ENCODE peak calls at places on chromosome 11, in five cellular contexts. One of them, this sample, is unnamed.

GRCh38 chr11:18698341-18699268 is at the start of gene TMEM86A:
- DNase-seq in activated CD4-positive, alpha-beta T cell treated with anti-CD3 and anti-CD28 coated beads for 48 hours: peak
- DNase-seq in skeletal muscle cell: peak
- DNase-seq in adipocyte: peak
- DNase-seq in stimulated activated CD4-positive, alpha-beta T cell treated with anti-CD3 and anti-CD28 coated beads, Interleukin-1b, Interleukin-23, amount 100 ng/mL, for 1 hour: peak
- DNase-seq in this sample: peak

GRCh38 chr11:8531312-8531711 is 62.7 kb downstream of the STK33 start:
- DNase-seq in activated CD4-positive, alpha-beta T cell treated with anti-CD3 and anti-CD28 coated beads for 48 hours: no peak
- DNase-seq in skeletal muscle cell: peak
- DNase-seq in adipocyte: peak
- DNase-seq in stimulated activated CD4-positive, alpha-beta T cell treated with anti-CD3 and anti-CD28 coated beads, Interleukin-1b, Interleukin-23, amount 100 ng/mL, for 1 hour: no peak
- DNase-seq in this sample: no peak

GRCh38 chr11:23455291-23455864 is 595.1 kb upstream of the CCDC179 start:
- DNase-seq in adipocyte: no peak
- DNase-seq in activated CD4-positive, alpha-beta T cell treated with anti-CD3 and anti-CD28 coated beads for 48 hours: no peak
- DNase-seq in stimulated activated CD4-positive, alpha-beta T cell treated with anti-CD3 and anti-CD28 coated beads, Interleukin-1b, Interleukin-23, amount 100 ng/mL, for 1 hour: no peak
- DNase-seq in skeletal muscle cell: no peak
- DNase-seq in this sample: no peak

GRCh38 chr11:3920148-3920852 is 64.8 kb downstream of the STIM1 start:
- DNase-seq in activated CD4-positive, alpha-beta T cell treated with anti-CD3 and anti-CD28 coated beads for 48 hours: peak
- DNase-seq in adipocyte: peak
- DNase-seq in stimulated activated CD4-positive, alpha-beta T cell treated with anti-CD3 and anti-CD28 coated beads, Interleukin-1b, Interleukin-23, amount 100 ng/mL, for 1 hour: peak
- DNase-seq in skeletal muscle cell: peak
- DNase-seq in this sample: peak

GRCh38 chr11:61574611-61575010 is 6.3 kb downstream of the SYT7 start:
- DNase-seq in activated CD4-positive, alpha-beta T cell treated with anti-CD3 and anti-CD28 coated beads for 48 hours: no peak
- DNase-seq in adipocyte: no peak
- DNase-seq in stimulated activated CD4-positive, alpha-beta T cell treated with anti-CD3 and anti-CD28 coated beads, Interleukin-1b, Interleukin-23, amount 100 ng/mL, for 1 hour: no peak
- DNase-seq in skeletal muscle cell: no peak
- DNase-seq in this sample: no peak

GRCh38 chr11:59545179-59546020 is 34.1 kb downstream of the OR4D9 start:
- DNase-seq in skeletal muscle cell: peak
- DNase-seq in activated CD4-positive, alpha-beta T cell treated with anti-CD3 and anti-CD28 coated beads for 48 hours: no peak
- DNase-seq in stimulated activated CD4-positive, alpha-beta T cell treated with anti-CD3 and anti-CD28 coated beads, Interleukin-1b, Interleukin-23, amount 100 ng/mL, for 1 hour: no peak
- DNase-seq in adipocyte: no peak
- DNase-seq in this sample: no peak

GRCh38 chr11:78202733-78203167 is 14.0 kb downstream of the USP35 start:
- DNase-seq in stimulated activated CD4-positive, alpha-beta T cell treated with anti-CD3 and anti-CD28 coated beads, Interleukin-1b, Interleukin-23, amount 100 ng/mL, for 1 hour: no peak
- DNase-seq in activated CD4-positive, alpha-beta T cell treated with anti-CD3 and anti-CD28 coated beads for 48 hours: peak
- DNase-seq in adipocyte: no peak
- DNase-seq in skeletal muscle cell: no peak
- DNase-seq in this sample: no peak

GRCh38 chr11:108698844-108699642 is 34.2 kb downstream of the DDX10 start:
- DNase-seq in activated CD4-positive, alpha-beta T cell treated with anti-CD3 and anti-CD28 coated beads for 48 hours: no peak
- DNase-seq in adipocyte: no peak
- DNase-seq in stimulated activated CD4-positive, alpha-beta T cell treated with anti-CD3 and anti-CD28 coated beads, Interleukin-1b, Interleukin-23, amount 100 ng/mL, for 1 hour: no peak
- DNase-seq in skeletal muscle cell: no peak
- DNase-seq in this sample: no peak

GRCh38 chr11:89625171-89625570 is 84.9 kb upstream of the TRIM77 start:
- DNase-seq in activated CD4-positive, alpha-beta T cell treated with anti-CD3 and anti-CD28 coated beads for 48 hours: no peak
- DNase-seq in stimulated activated CD4-positive, alpha-beta T cell treated with anti-CD3 and anti-CD28 coated beads, Interleukin-1b, Interleukin-23, amount 100 ng/mL, for 1 hour: no peak
- DNase-seq in skeletal muscle cell: no peak
- DNase-seq in adipocyte: no peak
- DNase-seq in this sample: no peak

GRCh38 chr11:59076876-59077571 is 9.1 kb upstream of the GLYATL1B start:
- DNase-seq in stimulated activated CD4-positive, alpha-beta T cell treated with anti-CD3 and anti-CD28 coated beads, Interleukin-1b, Interleukin-23, amount 100 ng/mL, for 1 hour: no peak
- DNase-seq in activated CD4-positive, alpha-beta T cell treated with anti-CD3 and anti-CD28 coated beads for 48 hours: no peak
- DNase-seq in skeletal muscle cell: no peak
- DNase-seq in adipocyte: no peak
- DNase-seq in this sample: no peak

GRCh38 chr11:133198326-133198725 is 334.0 kb downstream of the OPCML start:
- DNase-seq in adipocyte: no peak
- DNase-seq in activated CD4-positive, alpha-beta T cell treated with anti-CD3 and anti-CD28 coated beads for 48 hours: no peak
- DNase-seq in stimulated activated CD4-positive, alpha-beta T cell treated with anti-CD3 and anti-CD28 coated beads, Interleukin-1b, Interleukin-23, amount 100 ng/mL, for 1 hour: no peak
- DNase-seq in skeletal muscle cell: no peak
- DNase-seq in this sample: no peak

GRCh38 chr11:833114-833791 is 501 bp downstream of the CD151 start:
- DNase-seq in skeletal muscle cell: no peak
- DNase-seq in stimulated activated CD4-positive, alpha-beta T cell treated with anti-CD3 and anti-CD28 coated beads, Interleukin-1b, Interleukin-23, amount 100 ng/mL, for 1 hour: no peak
- DNase-seq in adipocyte: peak
- DNase-seq in activated CD4-positive, alpha-beta T cell treated with anti-CD3 and anti-CD28 coated beads for 48 hours: peak
- DNase-seq in this sample: no peak

GRCh38 chr11:67178878-67179277 is 59.8 kb downstream of the KDM2A start:
- DNase-seq in activated CD4-positive, alpha-beta T cell treated with anti-CD3 and anti-CD28 coated beads for 48 hours: no peak
- DNase-seq in stimulated activated CD4-positive, alpha-beta T cell treated with anti-CD3 and anti-CD28 coated beads, Interleukin-1b, Interleukin-23, amount 100 ng/mL, for 1 hour: no peak
- DNase-seq in skeletal muscle cell: no peak
- DNase-seq in adipocyte: peak
- DNase-seq in this sample: no peak

GRCh38 chr11:2142762-2143202 is 3.6 kb upstream of the IGF2 start:
- DNase-seq in activated CD4-positive, alpha-beta T cell treated with anti-CD3 and anti-CD28 coated beads for 48 hours: peak
- DNase-seq in stimulated activated CD4-positive, alpha-beta T cell treated with anti-CD3 and anti-CD28 coated beads, Interleukin-1b, Interleukin-23, amount 100 ng/mL, for 1 hour: no peak
- DNase-seq in adipocyte: peak
- DNase-seq in skeletal muscle cell: no peak
- DNase-seq in this sample: no peak

This sample was measured in head of caudate nucleus.